ENCODE peak calls at places on chromosomes 3 and 15, in five cellular contexts. R is CD4-positive, CD25-positive, alpha-beta regulatory T cell; Z is upper lobe of right lung; M is activated T-cell treated with anti-CD3 and anti-CD28 coated beads, Interleukin-2, amount 50 U/mL, for 4 hours; A is T-cell. B is an unnamed sample.

GRCh38 chr3:56042326-56042951 is 425.8 kb downstream of the ERC2 start:
- ATAC-seq in R (no peak), Z (peak), M (no peak), A (no peak), B (peak)

GRCh38 chr3:150613034-150613433 is 9.9 kb downstream of the SELENOT start:
- ATAC-seq in R (no peak), Z (no peak), M (no peak), A (no peak), B (no peak)

GRCh38 chr15:31405200-31405929 is 78.7 kb downstream of the KLF13 start:
- ATAC-seq in R (no peak), Z (peak), M (peak), A (peak), B (no peak)

GRCh38 chr15:101444015-101444414 is 45.5 kb downstream of the PCSK6 start:
- ATAC-seq in R (no peak), Z (no peak), M (no peak), A (no peak), B (no peak)

GRCh38 chr3:16842710-16843270 is 42.0 kb upstream of the PLCL2 start:
- ATAC-seq in R (peak), Z (no peak), M (peak), A (peak), B (peak)

GRCh38 chr15:35953424-35953823 is 407.5 kb upstream of the DPH6 start:
- ATAC-seq in R (no peak), Z (no peak), M (no peak), A (no peak), B (no peak)

GRCh38 chr15:69904296-69904560 is 193.5 kb downstream of the TLE3 start:
- ATAC-seq in R (no peak), Z (no peak), M (no peak), A (no peak), B (no peak)

GRCh38 chr3:72597756-72598195 is 250.5 kb downstream of the SHQ1 start:
- ATAC-seq in R (no peak), Z (no peak), M (no peak), A (no peak), B (no peak)

GRCh38 chr15:94008101-94009080 is 223.0 kb upstream of the MCTP2 start:
- ATAC-seq in R (no peak), Z (no peak), M (no peak), A (no peak), B (no peak)

GRCh38 chr3:49428697-49429100 is 425 bp downstream of the NICN1 start:
- ATAC-seq in R (peak), Z (no peak), M (peak), A (peak), B (no peak)

GRCh38 chr3:158788446-158788845 is 13.4 kb upstream of the MFSD1 start:
- ATAC-seq in R (no peak), Z (no peak), M (no peak), A (no peak), B (no peak)

GRCh38 chr3:73801444-73801843 is 176.7 kb upstream of the PDZRN3 start:
- ATAC-seq in R (no peak), Z (no peak), M (no peak), A (no peak), B (no peak)

GRCh38 chr3:141699349-141699748 is 38.7 kb upstream of the RNF7 start:
- ATAC-seq in R (no peak), Z (no peak), M (no peak), A (no peak), B (no peak)

GRCh38 chr3:114880078-114880477 is 267.0 kb downstream of the ZBTB20 start:
- ATAC-seq in R (no peak), Z (peak), M (no peak), A (no peak), B (no peak)

GRCh38 chr3:33807190-33807589 is 8.8 kb downstream of the PDCD6IP start:
- ATAC-seq in R (no peak), Z (peak), M (no peak), A (no peak), B (peak)

GRCh38 chr15:89122532-89123525 is 34.6 kb downstream of the ABHD2 start:
- ATAC-seq in R (no peak), Z (no peak), M (no peak), A (no peak), B (no peak)

GRCh38 chr15:93861413-93861812 is 369.9 kb upstream of the MCTP2 start:
- ATAC-seq in R (no peak), Z (no peak), M (peak), A (no peak), B (no peak)

GRCh38 chr3:25837038-25837437 is 47.1 kb downstream of the OXSM start:
- ATAC-seq in R (no peak), Z (no peak), M (no peak), A (no peak), B (no peak)

GRCh38 chr15:68646156-68646555 is 67.4 kb downstream of the CORO2B start:
- ATAC-seq in R (no peak), Z (no peak), M (no peak), A (no peak), B (no peak)

GRCh38 chr3:11438636-11439035 is 166.4 kb downstream of the ATG7 start:
- ATAC-seq in R (no peak), Z (no peak), M (no peak), A (no peak), B (no peak)

GRCh38 chr3:86937306-86937791 is 53.6 kb downstream of the VGLL3 start:
- ATAC-seq in R (no peak), Z (peak), M (no peak), A (no peak), B (no peak)

GRCh38 chr3:195731356-195731960 is 10.7 kb downstream of the MUC20 start:
- ATAC-seq in R (no peak), Z (peak), M (no peak), A (no peak), B (no peak)

GRCh38 chr3:78647735-78648134 is 1120.1 kb downstream of the ROBO1 start:
- ATAC-seq in R (no peak), Z (no peak), M (no peak), A (no peak), B (peak)

GRCh38 chr3:129106320-129106719 is 15.3 kb downstream of the RAB43 start:
- ATAC-seq in R (no peak), Z (no peak), M (no peak), A (no peak), B (no peak)

GRCh38 chr3:126960604-126960995 is 22.3 kb upstream of the PLXNA1 start:
- ATAC-seq in R (no peak), Z (no peak), M (no peak), A (no peak), B (no peak)